ENCODE peak calls at places on chromosomes 13 and 19, in five cellular contexts. F is spleen, Q is tibial nerve, K is ascending aorta, C is pancreas. T is an unnamed sample.
A peak's percentile ranks its signal among the peaks of the same experiment; 100 is the strongest.

GRCh38 chr19:13507053-13507611 is 853 bp upstream of the CACNA1A start:
- DNase-seq in C (no peak), F (no peak), Q (no peak), K (no peak), T (no peak)

GRCh38 chr19:17323274-17323972 is 11.2 kb downstream of the ANO8 start:
- DNase-seq in F (no peak), C (no peak), K (no peak), Q (no peak), T (no peak)

GRCh38 chr13:30119476-30119875 is 187.9 kb downstream of the KATNAL1 start:
- DNase-seq in C (no peak), K (no peak), F (no peak), Q (no peak), T (no peak)

GRCh38 chr19:39553082-39553652 is 13.2 kb upstream of the EID2 start:
- DNase-seq in C (no peak), F (no peak), K (no peak), Q (no peak), T (no peak)

GRCh38 chr19:2113436-2114211 is 16.9 kb downstream of the IZUMO4 start:
- DNase-seq in K (no peak), F (no peak), C (no peak), Q (no peak), T (no peak)

GRCh38 chr13:50757021-50757420 is 86.5 kb downstream of the DLEU7 start:
- DNase-seq in C (no peak), F (no peak), Q (no peak), K (no peak), T (no peak)

GRCh38 chr19:42086770-42087550 is 11.0 kb downstream of the ZNF574 start:
- DNase-seq in Q (no peak), K (no peak), C (no peak), F (no peak), T (no peak)

GRCh38 chr13:113532156-113532806 is 41.8 kb upstream of the DCUN1D2 start:
- DNase-seq in Q (no peak), C (no peak), K (no peak), F (peak; percentile 42), T (peak; percentile 57)

GRCh38 chr19:49814010-49814409 is 918 bp upstream of the FUZ start:
- DNase-seq in C (no peak), K (no peak), F (no peak), Q (no peak), T (no peak)

GRCh38 chr19:17790059-17790780 is 4.7 kb upstream of the B3GNT3 start:
- DNase-seq in Q (no peak), C (no peak), F (no peak), K (no peak), T (no peak)

GRCh38 chr13:31167490-31167889 is 5.8 kb upstream of the HSPH1 start:
- DNase-seq in F (no peak), C (no peak), K (no peak), Q (no peak), T (no peak)

GRCh38 chr13:24985102-24985501 is 110.8 kb upstream of the PABPC3 start:
- DNase-seq in F (no peak), Q (no peak), K (no peak), C (no peak), T (no peak)

GRCh38 chr19:5321851-5322681 is 18.5 kb downstream of the PTPRS start:
- DNase-seq in F (peak; percentile 84), K (no peak), C (no peak), Q (no peak), T (no peak)

GRCh38 chr13:23859904-23860303 is 29.3 kb downstream of the MIPEP start:
- DNase-seq in K (no peak), F (no peak), C (no peak), Q (no peak), T (no peak)

GRCh38 chr13:51801631-51802099 is 2.3 kb downstream of the DHRS12 start:
- DNase-seq in F (peak; percentile 84), C (peak; percentile 82), K (no peak), Q (peak; percentile 50), T (peak; percentile 88)

GRCh38 chr13:23743269-23743668 is 145.9 kb downstream of the MIPEP start:
- DNase-seq in K (no peak), C (no peak), Q (no peak), F (no peak), T (no peak)

GRCh38 chr13:75305057-75305456 is 176.9 kb downstream of the TBC1D4 start:
- DNase-seq in K (no peak), Q (no peak), F (no peak), C (no peak), T (no peak)

GRCh38 chr13:31038834-31039552 is 106.5 kb downstream of the TEX26 start:
- DNase-seq in Q (no peak), K (no peak), C (no peak), F (no peak), T (no peak)

GRCh38 chr13:33123066-33123940 is 107.1 kb downstream of the KL start:
- DNase-seq in C (no peak), Q (no peak), F (no peak), K (peak; percentile 38), T (peak; percentile 75)

GRCh38 chr13:62320129-62320724 is 904.6 kb upstream of the PCDH20 start:
- DNase-seq in C (no peak), F (no peak), K (no peak), Q (no peak), T (no peak)

GRCh38 chr13:40480012-40480914 is 186.2 kb downstream of the FOXO1 start:
- DNase-seq in F (no peak), K (no peak), C (no peak), Q (no peak), T (no peak)

GRCh38 chr13:40480915-40481525 is 185.4 kb downstream of the FOXO1 start:
- DNase-seq in Q (no peak), F (no peak), K (no peak), C (no peak), T (no peak)

GRCh38 chr13:40477623-40478608 is 188.5 kb downstream of the FOXO1 start:
- DNase-seq in Q (peak; percentile 44), F (no peak), C (no peak), K (no peak), T (peak; percentile 85)

GRCh38 chr13:40479196-40479845 is 187.1 kb downstream of the FOXO1 start:
- DNase-seq in Q (no peak), F (no peak), C (no peak), K (no peak), T (no peak)

DNA sequence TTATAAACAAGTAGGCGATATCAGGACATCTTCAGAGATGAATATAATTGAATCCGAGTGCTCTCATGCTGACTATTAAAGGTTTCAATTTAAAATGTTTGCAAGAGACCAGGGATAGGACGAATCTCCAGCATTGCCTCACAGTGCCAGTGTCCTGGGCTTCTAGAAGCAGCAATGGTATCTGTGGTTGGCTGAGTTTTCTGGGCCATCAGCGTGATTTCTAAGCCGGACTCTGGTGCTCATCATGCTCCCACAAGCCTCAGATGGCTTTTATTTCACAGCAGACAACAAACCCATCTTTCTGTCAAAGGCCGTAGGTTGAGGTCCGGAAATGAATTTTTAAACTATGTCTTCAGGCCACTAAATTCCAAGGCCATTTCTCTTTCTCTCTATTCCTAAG is 187.7 kb downstream of the FOXO1 start:
- DNase-seq in F (no peak), Q (no peak), C (no peak), K (no peak), T (no peak)
- H3K9me3 ChIP-seq in F (no peaks in the 10 kb centered on the region), Q (no peaks in the 10 kb centered on the region), C (no peaks in the 10 kb centered on the region), K (no peaks in the 10 kb centered on the region), T (no peaks in the 10 kb centered on the region)

DNA sequence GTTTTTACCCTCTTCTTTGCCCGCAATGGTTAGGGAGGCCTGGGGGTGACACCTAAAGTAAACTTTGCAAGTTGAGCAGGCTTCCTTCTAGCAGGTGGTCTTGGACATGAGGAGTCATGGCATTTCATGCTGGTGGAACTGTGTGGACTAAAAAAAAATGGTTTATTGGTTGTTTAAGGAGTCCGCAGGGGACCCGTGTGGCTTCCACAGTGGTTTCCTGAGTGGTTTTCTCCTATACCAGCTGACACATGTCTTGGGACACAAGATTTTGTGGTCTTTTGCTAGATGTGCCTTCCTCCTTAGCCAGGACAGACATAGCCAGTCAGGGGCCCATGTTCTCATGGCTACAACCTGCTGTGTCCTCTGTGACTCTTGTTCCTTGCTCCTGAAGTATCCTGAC is 1.5 kb downstream of the ZNF543 start:
- DNase-seq in K (no peak), C (no peak), Q (no peak), F (no peak), T (no peak)
- H3K4me3 ChIP-seq in K (peak overlapping the region; percentile 65), C (peak overlapping the region; percentile 72), Q (peak overlapping the region; percentile 83), F (peak overlapping the region; percentile 79), T (peak overlapping the region; percentile 94)

GRCh38 chr19:18834644-18834984 is 2.9 kb downstream of the UPF1 start:
- DNase-seq in F (no peak), Q (no peak), K (no peak), C (no peak), T (no peak)

GRCh38 chr19:18832331-18833140 is 777 bp downstream of the UPF1 start:
- DNase-seq in K (no peak), C (no peak), Q (no peak), F (peak; percentile 83), T (no peak)

GRCh38 chr19:18833141-18833476 is 1.4 kb downstream of the UPF1 start:
- DNase-seq in F (no peak), Q (no peak), C (peak; percentile 59), K (no peak), T (no peak)

GRCh38 chr19:18831524-18832330 is at the start of gene UPF1:
- DNase-seq in F (peak; percentile 100), C (peak; percentile 98), Q (peak; percentile 77), K (peak; percentile 27), T (peak; percentile 89)

DNA sequence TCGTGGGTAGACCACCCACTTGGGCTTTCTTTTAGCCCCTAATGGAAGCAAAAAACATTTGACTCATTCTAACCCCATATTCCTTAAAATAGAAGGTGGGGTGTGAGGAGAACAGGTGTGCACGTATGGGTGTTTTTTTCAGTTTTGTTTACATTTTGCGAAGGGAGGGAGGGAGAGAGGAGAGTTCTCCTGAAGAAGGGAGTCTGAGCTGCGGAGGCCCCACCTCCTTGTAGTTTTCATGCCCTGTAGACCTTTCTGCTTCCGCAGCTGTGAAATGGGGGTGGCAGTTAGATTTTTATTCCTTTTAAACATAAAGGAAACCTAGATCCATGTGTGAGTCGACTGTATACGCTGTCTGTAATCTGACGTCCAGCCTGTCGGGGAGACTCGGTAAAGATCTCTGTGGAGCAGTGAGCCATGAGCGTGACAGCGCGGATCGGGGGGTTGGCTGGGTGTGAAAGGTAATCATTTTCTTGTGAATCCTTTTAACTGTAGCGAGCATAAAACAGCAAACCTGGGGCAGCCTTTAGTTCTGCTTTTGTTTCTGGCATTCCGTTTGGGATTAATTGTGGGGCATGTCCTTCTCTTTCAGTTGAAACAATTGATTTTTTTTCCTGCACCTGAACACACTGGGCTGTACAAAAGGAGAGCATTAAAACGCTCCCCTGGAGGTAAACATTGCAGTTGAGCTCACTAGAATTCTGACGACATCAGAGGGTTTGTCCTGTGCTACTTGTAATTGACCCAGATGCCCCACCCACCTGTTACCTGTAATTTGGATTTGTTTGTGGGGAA is 2.3 kb downstream of the UPF1 start:
- DNase-seq in Q (no peak), K (no peak), F (no peak), C (no peak), T (no peak)
- H3K4me1 ChIP-seq in Q (no peaks in the 10 kb centered on the region), K (peaks cover 13% of the 10 kb centered on the region), F (peaks cover 77% of the 10 kb centered on the region), C (peaks cover 20% of the 10 kb centered on the region), T (peaks cover 59% of the 10 kb centered on the region)

DNA sequence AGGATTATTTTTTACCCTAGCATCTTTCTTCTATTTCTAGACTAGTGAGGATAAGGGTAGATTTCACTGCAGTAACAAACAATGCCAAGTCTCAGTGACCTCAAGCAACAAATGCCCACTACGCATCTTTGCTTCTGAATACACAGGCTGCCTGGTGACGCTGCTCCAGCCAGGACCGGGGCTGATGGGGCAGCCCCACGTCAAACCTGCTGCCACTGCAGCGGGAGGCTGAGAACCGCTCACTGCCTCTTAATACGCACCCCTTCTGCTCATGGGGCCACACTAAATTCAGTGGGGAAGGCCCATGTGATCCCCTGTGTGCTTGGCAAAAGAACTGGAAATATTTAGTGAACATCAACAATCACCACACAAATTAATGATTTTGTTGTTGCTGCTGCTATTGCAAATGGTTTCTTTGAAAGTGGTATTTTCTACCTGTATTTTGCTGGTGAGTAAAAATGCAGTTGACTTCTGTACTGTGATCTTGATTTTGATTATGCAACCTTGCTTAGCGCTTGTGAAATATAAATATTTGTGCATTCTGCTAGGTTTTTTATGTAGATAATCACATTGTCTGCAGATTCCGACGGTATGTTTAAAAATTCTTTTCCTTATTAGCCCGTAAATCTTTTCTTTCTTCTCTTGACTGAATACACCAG is 139.5 kb upstream of the SPACA7 start:
- DNase-seq in K (no peak), Q (no peak), F (no peak), C (no peak), T (no peak)
- H3K9me3 ChIP-seq in K (no peaks in the 10 kb centered on the region), Q (no peaks in the 10 kb centered on the region), F (no peaks in the 10 kb centered on the region), C (no peaks in the 10 kb centered on the region), T (peaks cover 2% of the 10 kb centered on the region)